ENCODE peak calls at places on chromosomes 7 and 10, in four cellular contexts. F is HepG2, Q is GM12878, O is K562. C is an unnamed sample.

GRCh38 chr10:51137741-51138529 is 63.6 kb downstream of the PRKG1 start:
- DNase-seq in F (no peak), Q (no peak), O (no peak), C (no peak)

GRCh38 chr7:13144622-13145021 is 457.2 kb downstream of the ARL4A start:
- DNase-seq in F (no peak), Q (no peak), O (no peak), C (no peak)

GRCh38 chr7:55369427-55369826 is 4.3 kb downstream of the LANCL2 start:
- DNase-seq in F (no peak), Q (no peak), O (no peak), C (no peak)

GRCh38 chr7:568031-568680 is 48.5 kb upstream of the PDGFA start:
- DNase-seq in F (no peak), Q (no peak), O (no peak), C (no peak)

GRCh38 chr7:143012001-143012400 is 14.9 kb downstream of the OR9A2 start:
- DNase-seq in F (no peak), Q (no peak), O (no peak), C (no peak)

GRCh38 chr7:2524808-2525140 is 5.2 kb downstream of the LFNG start:
- DNase-seq in F (no peak), Q (no peak), O (no peak), C (no peak)

GRCh38 chr7:121953601-121954000 is 80.6 kb downstream of the PTPRZ1 start:
- DNase-seq in F (no peak), Q (no peak), O (no peak), C (no peak)

GRCh38 chr10:117483056-117483590 is 59.4 kb upstream of the EMX2 start:
- DNase-seq in F (no peak), Q (no peak), O (no peak), C (no peak)

GRCh38 chr10:112359606-112360307 is 14.2 kb upstream of the ACSL5 start:
- DNase-seq in F (no peak), Q (no peak), O (no peak), C (no peak)

GRCh38 chr10:46053534-46054434 is 7.7 kb upstream of the MSMB start:
- DNase-seq in F (no peak), Q (no peak), O (no peak), C (no peak)

GRCh38 chr10:116063107-116063506 is 209.9 kb downstream of the GFRA1 start:
- DNase-seq in F (peak; percentile 4), Q (no peak), O (no peak), C (no peak)

GRCh38 chr7:143519411-143520131 is 41.9 kb downstream of the TAS2R41 start:
- DNase-seq in F (no peak), Q (no peak), O (no peak), C (no peak)

GRCh38 chr10:3778708-3779108 is 6.3 kb downstream of the KLF6 start:
- DNase-seq in F (no peak), Q (no peak), O (no peak), C (no peak)

DNA sequence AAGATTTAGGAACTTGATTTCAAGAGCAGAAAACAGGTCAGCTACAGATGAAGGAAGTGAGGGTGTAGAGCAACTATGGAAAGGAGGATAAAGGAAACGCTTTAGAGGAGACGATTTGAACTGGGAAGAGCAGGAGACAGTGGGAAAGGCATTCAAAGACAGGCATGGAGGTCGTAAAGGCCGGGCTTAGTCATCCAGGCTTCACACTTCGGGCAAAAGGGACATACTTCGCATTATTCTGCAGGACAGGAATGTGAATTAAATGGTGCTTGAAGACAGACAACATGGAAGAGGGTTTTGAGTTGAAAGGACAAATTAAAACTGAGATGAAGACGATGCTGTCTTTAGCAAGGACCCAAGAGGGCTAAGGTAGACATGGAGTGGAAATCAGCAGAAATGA is 8.1 kb downstream of the FAM171A1 start:
- DNase-seq in F (no peak), Q (no peak), O (no peak), C (no peak)
- TF ChIP-seq FOXK2 in F (no peak), Q (no peak), O (no peak), C (no peak)

DNA sequence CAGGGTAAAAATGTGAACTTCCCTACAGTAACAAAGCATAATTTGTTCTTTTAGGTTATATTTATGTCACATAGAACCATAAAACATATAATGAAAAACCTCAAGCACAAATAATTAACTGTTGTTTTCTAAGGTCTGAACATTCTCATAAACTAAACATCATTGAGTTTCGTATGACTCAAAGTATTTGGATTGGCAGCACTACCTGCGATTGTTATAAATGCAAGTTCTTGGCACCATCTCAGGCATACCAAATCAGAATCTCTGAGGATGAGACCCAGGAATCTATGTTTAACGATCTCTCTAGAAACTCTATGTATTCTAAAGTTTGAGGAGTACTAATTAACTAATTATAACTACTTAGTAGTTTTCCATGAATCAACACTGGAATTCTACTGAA is 22.5 kb downstream of the ORC5 start:
- DNase-seq in F (no peak), Q (no peak), O (no peak), C (no peak)
- TF ChIP-seq FOXK2 in F (no peak), Q (no peak), O (no peak), C (no peak)

GRCh38 chr7:23696916-23697441 is 13.0 kb upstream of the STK31 start:
- DNase-seq in F (peak; percentile 58), Q (no peak), O (peak; percentile 75), C (peak; percentile 81)
- TF ChIP-seq FOXK2 in F (no peak), Q (no peak), O (no peak), C (no peak)

GRCh38 chr10:26216949-26217395 is 398 bp downstream of the GAD2 start:
- DNase-seq in F (no peak), Q (no peak), O (no peak), C (no peak)
- TF ChIP-seq FOXK2 in F (no peak), Q (no peak), O (no peak), C (no peak)

GRCh38 chr7:80392229-80393169 is 119.4 kb downstream of the GNAT3 start:
- DNase-seq in F (peak; percentile 17), Q (no peak), O (no peak), C (no peak)
- TF ChIP-seq FOXK2 in F (no peak), Q (no peak), O (no peak), C (no peak)

DNA sequence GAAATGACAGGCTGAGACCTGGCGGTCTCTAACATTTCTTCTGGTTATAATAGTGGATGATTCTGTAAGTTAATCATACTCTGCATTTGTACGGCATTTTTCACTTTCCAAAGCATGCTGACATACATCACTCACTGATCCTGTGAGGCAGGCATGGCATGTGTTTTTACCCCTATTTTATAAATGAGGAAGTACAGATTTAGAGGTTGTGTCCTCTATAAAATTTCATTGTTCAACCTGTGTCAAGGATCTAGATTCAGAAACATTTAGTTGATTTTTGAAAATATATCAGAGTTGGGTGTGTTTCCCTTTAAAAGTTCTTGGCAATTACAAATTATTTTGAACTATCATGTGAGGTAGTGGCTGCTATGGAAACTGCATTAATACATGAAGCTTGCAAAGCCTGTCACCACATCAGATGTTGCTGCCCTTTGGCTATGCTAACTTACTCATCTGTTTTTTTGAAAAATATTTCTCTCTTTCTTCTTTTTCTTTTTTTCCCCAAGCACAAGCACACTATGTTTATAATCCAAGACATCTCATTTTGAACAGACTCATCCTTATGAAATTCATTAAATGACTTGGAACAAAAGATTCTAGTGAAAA is 172.7 kb downstream of the GNAI1 start:
- DNase-seq in F (no peak), Q (no peak), O (no peak), C (no peak)
- TF ChIP-seq FOXK2 in F (no peak), Q (no peak), O (no peak), C (no peak)

GRCh38 chr10:68558478-68558877 is 1.7 kb upstream of the TET1 start:
- DNase-seq in F (no peak), Q (no peak), O (no peak), C (no peak)

GRCh38 chr10:68559251-68559650 is 886 bp upstream of the TET1 start:
- DNase-seq in F (no peak), Q (no peak), O (no peak), C (no peak)

GRCh38 chr10:68560916-68561691 is 967 bp downstream of the TET1 start:
- DNase-seq in F (peak; percentile 27), Q (no peak), O (peak; percentile 82), C (peak; percentile 61)

GRCh38 chr10:68560201-68560915 is at the start of gene TET1:
- DNase-seq in F (peak; percentile 64), Q (no peak), O (peak; percentile 91), C (peak; percentile 74)

DNA sequence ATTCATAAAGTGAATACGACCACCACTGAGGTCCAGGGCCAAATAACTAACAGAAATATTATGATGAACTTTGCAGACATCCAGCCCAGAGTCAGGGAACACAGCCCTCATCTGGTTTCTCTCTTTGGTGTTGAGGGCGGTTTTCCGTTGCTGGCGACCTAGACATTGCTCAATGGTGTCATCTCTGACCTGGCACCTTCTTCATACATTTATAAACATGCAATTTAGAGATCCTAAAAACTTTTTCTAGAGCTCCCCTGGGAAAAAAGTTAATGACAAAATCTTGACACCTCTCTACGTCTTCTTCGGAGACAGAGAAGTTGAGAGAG is 301 bp upstream of the TET1 start:
- DNase-seq in F (no peak), Q (no peak), O (no peak), C (no peak)
- TF ChIP-seq FOXK2 in F (no peak), Q (no peak), O (peak; percentile 80), C (no peak)

GRCh38 chr10:13089345-13089744 is 10.6 kb upstream of the OPTN start:
- DNase-seq in F (no peak), Q (no peak), O (no peak), C (no peak)

GRCh38 chr10:13086051-13086450 is 13.9 kb upstream of the OPTN start:
- DNase-seq in F (no peak), Q (no peak), O (no peak), C (no peak)

GRCh38 chr10:13090289-13090688 is 9.7 kb upstream of the OPTN start:
- DNase-seq in F (no peak), Q (no peak), O (no peak), C (no peak)

GRCh38 chr10:13087601-13087985 is 12.4 kb upstream of the OPTN start:
- DNase-seq in F (no peak), Q (no peak), O (no peak), C (no peak)

DNA sequence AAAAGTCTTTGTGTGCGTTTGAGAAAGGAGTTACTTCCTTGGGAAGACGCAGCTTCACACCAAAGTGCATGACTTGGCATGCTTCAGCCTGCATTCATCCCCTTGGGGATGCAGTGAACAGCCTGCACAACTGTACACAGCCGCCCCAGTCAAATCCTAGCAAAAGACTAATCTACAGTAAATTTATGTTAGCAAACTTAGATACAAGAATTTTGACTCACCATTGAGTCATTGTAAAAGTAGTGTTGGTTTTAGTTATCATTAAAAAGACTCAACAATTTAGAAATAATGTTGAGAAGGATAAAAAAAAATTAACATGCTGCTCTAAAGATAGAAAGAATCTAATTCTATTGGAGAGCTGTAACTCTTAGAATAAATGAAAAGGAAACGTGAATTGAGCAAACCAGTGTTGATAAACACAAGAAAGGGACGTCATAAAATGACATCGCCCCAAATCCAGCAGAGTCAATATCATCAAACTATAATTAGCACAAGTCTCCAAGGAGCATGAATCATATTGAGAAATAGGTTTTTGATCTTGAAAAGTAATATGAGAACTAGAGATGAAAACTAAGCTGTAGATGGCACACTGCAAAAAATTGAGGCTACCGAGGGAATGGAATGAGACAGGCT is 11.9 kb upstream of the OPTN start:
- DNase-seq in F (no peak), Q (no peak), O (no peak), C (no peak)
- TF ChIP-seq FOXK2 in F (no peak), Q (no peak), O (no peak), C (no peak)

C was measured in HEK293T.